ENCODE peak calls at places on chromosomes 4 and X, in six cellular contexts. Z, X, R, P, M and E are unnamed samples. For H3K27me3, the result is how much of the 10 kb centered on the place peaks cover.

GRCh38 chr4:89829470-89830138 is 7.4 kb downstream of the SNCA start:
- DNase-seq in Z (no peak), X (peak), R (no peak), P (no peak), M (peak), E (no peak)

GRCh38 chr4:110196871-110197420 is 1.5 kb downstream of the ELOVL6 start:
- DNase-seq in Z (no peak), X (peak), R (peak), P (peak), M (no peak), E (peak)

GRCh38 chrX:119728487-119728886 is 29.9 kb upstream of the SOWAHD start:
- DNase-seq in Z (no peak), X (no peak), R (no peak), P (no peak), M (no peak), E (no peak)

GRCh38 chr4:534576-535151 is 35.7 kb downstream of the PIGG start:
- DNase-seq in Z (no peak), X (no peak), R (no peak), P (no peak), M (no peak), E (no peak)

GRCh38 chr4:38387348-38387747 is 276.7 kb upstream of the KLF3 start:
- DNase-seq in Z (no peak), X (no peak), R (peak), P (no peak), M (peak), E (peak)

GRCh38 chr4:78863991-78864390 is 75.2 kb downstream of the PAQR3 start:
- DNase-seq in Z (no peak), X (no peak), R (no peak), P (no peak), M (no peak), E (no peak)

GRCh38 chr4:180058731-180059215 is 2184.4 kb upstream of the TENM3 start:
- DNase-seq in Z (no peak), X (no peak), R (no peak), P (no peak), M (peak), E (peak)

GRCh38 chr4:99405433-99406115 is 29.6 kb downstream of the ADH7 start:
- DNase-seq in Z (peak), X (peak), R (peak), P (no peak), M (peak), E (peak)

GRCh38 chr4:85784348-85784747 is 309.4 kb downstream of the ARHGAP24 start:
- DNase-seq in Z (no peak), X (no peak), R (no peak), P (no peak), M (no peak), E (no peak)

GRCh38 chr4:7045961-7046921 is 3.1 kb downstream of the TADA2B start:
- DNase-seq in Z (no peak), X (no peak), R (no peak), P (no peak), M (no peak), E (no peak)

GRCh38 chrX:139200793-139201192 is 329.7 kb upstream of the F9 start:
- DNase-seq in Z (no peak), X (no peak), R (peak), P (no peak), M (no peak), E (peak)

GRCh38 chr4:184398741-184399504 is 75.4 kb downstream of the IRF2 start:
- DNase-seq in Z (no peak), X (no peak), R (no peak), P (no peak), M (peak), E (no peak)

GRCh38 chr4:173301518-173302201 is 32.5 kb downstream of the HMGB2 start:
- DNase-seq in Z (no peak), X (peak), R (no peak), P (no peak), M (no peak), E (no peak)

GRCh38 chr4:114366368-114366767 is 232.2 kb upstream of the UGT8 start:
- DNase-seq in Z (no peak), X (no peak), R (no peak), P (no peak), M (no peak), E (no peak)

GRCh38 chr4:112355662-112356061 is 58.5 kb downstream of the ALPK1 start:
- DNase-seq in Z (no peak), X (no peak), R (no peak), P (no peak), M (no peak), E (no peak)

GRCh38 chr4:141132689-141133145 is 552 bp downstream of the RNF150 start:
- DNase-seq in Z (no peak), X (no peak), R (no peak), P (no peak), M (peak), E (peak)

GRCh38 chr4:20126906-20127305 is 124.8 kb upstream of the SLIT2 start:
- DNase-seq in Z (no peak), X (peak), R (no peak), P (no peak), M (no peak), E (no peak)

GRCh38 chrX:68944211-68944610 is 115.4 kb downstream of the EFNB1 start:
- DNase-seq in Z (no peak), X (no peak), R (no peak), P (no peak), M (no peak), E (no peak)

GRCh38 chr4:61462451-61463326 is 262.6 kb downstream of the ADGRL3 start:
- DNase-seq in Z (no peak), X (peak), R (peak), P (no peak), M (no peak), E (no peak)

GRCh38 chr4:12471193-12471592 is 1012.9 kb downstream of the RAB28 start:
- DNase-seq in Z (no peak), X (no peak), R (no peak), P (no peak), M (no peak), E (no peak)

GRCh38 chr4:157819693-157820464 is 352.9 kb downstream of the GASK1B start:
- DNase-seq in Z (no peak), X (no peak), R (no peak), P (no peak), M (no peak), E (peak)

GRCh38 chr4:123954220-123954619 is 557.6 kb downstream of the SPRY1 start:
- DNase-seq in Z (no peak), X (no peak), R (no peak), P (no peak), M (no peak), E (no peak)

GRCh38 chr4:122170775-122171174 is 18.6 kb downstream of the BLTP1 start:
- DNase-seq in Z (no peak), X (no peak), R (no peak), P (no peak), M (no peak), E (no peak)

GRCh38 chrX:57451426-57452020 is 140.3 kb upstream of the ZXDB start:
- DNase-seq in Z (no peak), X (no peak), R (no peak), P (no peak), M (no peak), E (no peak)

GRCh38 chr4:25057299-25057698 is 26.6 kb upstream of the LGI2 start:
- DNase-seq in Z (no peak), X (no peak), R (no peak), P (no peak), M (no peak), E (no peak)

GRCh38 chr4:182768821-182769220 is 148.4 kb downstream of the DCTD start:
- DNase-seq in Z (no peak), X (peak), R (no peak), P (no peak), M (no peak), E (no peak)

GRCh38 chrX:129359269-129359668 is 164.0 kb downstream of the SMARCA1 start:
- DNase-seq in Z (no peak), X (peak), R (no peak), P (no peak), M (no peak), E (no peak)

GRCh38 chr4:173182403-173182802 is 13.8 kb downstream of the GALNT7 start:
- DNase-seq in Z (no peak), X (peak), R (no peak), P (no peak), M (peak), E (no peak)

GRCh38 chrX:65677954-65678469 is 10.6 kb downstream of the MSN start:
- DNase-seq in Z (peak), X (peak), R (no peak), P (no peak), M (no peak), E (peak)

GRCh38 chrX:40148439-40149285 is 50.9 kb upstream of the BCOR start:
- DNase-seq in Z (no peak), X (no peak), R (no peak), P (no peak), M (peak), E (no peak)

GRCh38 chr4:153152453-153153338 is 51.5 kb upstream of the TRIM2 start:
- DNase-seq in Z (no peak), X (no peak), R (peak), P (no peak), M (peak), E (peak)

GRCh38 chrX:119055650-119056049 is 17.1 kb upstream of the CT47C1 start:
- DNase-seq in Z (no peak), X (no peak), R (no peak), P (no peak), M (peak), E (peak)

GRCh38 chr4:112453321-112453720 is 62.7 kb downstream of the NEUROG2 start:
- DNase-seq in Z (no peak), X (no peak), R (no peak), P (no peak), M (no peak), E (no peak)

GRCh38 chrX:80812176-80812575 is 2.5 kb upstream of the BRWD3 start:
- DNase-seq in Z (no peak), X (peak), R (no peak), P (no peak), M (peak), E (peak)

GRCh38 chrX:2614911-2615310 is 76.2 kb upstream of the CD99 start:
- DNase-seq in Z (no peak), X (peak), R (no peak), P (no peak), M (no peak), E (no peak)

GRCh38 chr4:98092833-98093439 is 50.3 kb downstream of the STPG2 start:
- DNase-seq in Z (no peak), X (peak), R (no peak), P (no peak), M (no peak), E (no peak)

GRCh38 chrX:640641-641040 is 10.1 kb downstream of the SHOX start:
- DNase-seq in Z (no peak), X (no peak), R (peak), P (no peak), M (no peak), E (no peak)

GRCh38 chrX:643911-644303 is 13.3 kb downstream of the SHOX start:
- DNase-seq in Z (no peak), X (no peak), R (no peak), P (no peak), M (no peak), E (no peak)

GRCh38 chrX:644304-645023 is 13.9 kb downstream of the SHOX start:
- DNase-seq in Z (no peak), X (no peak), R (no peak), P (no peak), M (no peak), E (no peak)

GRCh38 chrX:641671-642435 is 11.3 kb downstream of the SHOX start:
- DNase-seq in Z (no peak), X (no peak), R (peak), P (no peak), M (no peak), E (no peak)

GRCh38 chrX:642436-643210 is 12.0 kb downstream of the SHOX start:
- DNase-seq in Z (no peak), X (no peak), R (peak), P (no peak), M (no peak), E (no peak)
- H3K27me3 ChIP-seq in Z (under half), X (under half), R (half or more), P (under half), M (under half), E (under half)

GRCh38 chr4:3773552-3774001 is 7.4 kb downstream of the ADRA2C start:
- DNase-seq in Z (no peak), X (no peak), R (no peak), P (no peak), M (peak), E (no peak)
- H3K27me3 ChIP-seq in Z (under half), X (under half), R (under half), P (under half), M (under half), E (under half)

DNA sequence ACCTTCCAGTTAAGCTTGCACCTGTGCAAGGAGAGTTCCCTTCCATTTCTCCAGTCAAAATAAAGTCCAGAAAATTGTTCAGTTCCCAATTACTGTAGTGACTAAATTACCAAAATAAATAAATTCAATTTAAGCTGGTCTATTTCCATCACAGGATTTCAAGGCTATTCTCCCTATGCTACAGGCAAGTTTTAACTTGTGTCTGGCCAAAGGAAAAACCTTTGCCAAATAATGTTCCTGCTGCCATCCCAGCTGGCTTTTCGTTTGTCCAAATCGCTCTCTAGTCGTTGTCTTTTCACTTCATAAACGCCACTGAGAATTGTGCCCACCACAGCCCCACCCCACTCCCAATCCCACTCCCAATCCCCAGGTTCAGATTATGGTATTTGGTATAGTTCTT is 2.4 kb downstream of the KCTD8 start:
- DNase-seq in Z (no peak), X (peak), R (no peak), P (no peak), M (no peak), E (no peak)
- H3K27me3 ChIP-seq in Z (under half), X (half or more), R (under half), P (under half), M (under half), E (under half)

GRCh38 chrX:96372313-96373046 is 312.2 kb upstream of the DIAPH2 start:
- DNase-seq in Z (no peak), X (peak), R (no peak), P (no peak), M (no peak), E (peak)
- H3K27me3 ChIP-seq in Z (under half), X (under half), R (under half), P (under half), M (under half), E (under half)

GRCh38 chrX:151178746-151179145 is 2.4 kb downstream of the GPR50 start:
- DNase-seq in Z (no peak), X (no peak), R (no peak), P (no peak), M (no peak), E (no peak)

GRCh38 chrX:151175283-151176062 is 911 bp upstream of the GPR50 start:
- DNase-seq in Z (no peak), X (no peak), R (no peak), P (no peak), M (no peak), E (no peak)

GRCh38 chrX:151176351-151176750 is at the start of gene GPR50:
- DNase-seq in Z (no peak), X (no peak), R (no peak), P (no peak), M (no peak), E (no peak)

GRCh38 chrX:151174581-151175282 is 1.7 kb upstream of the GPR50 start:
- DNase-seq in Z (no peak), X (no peak), R (no peak), P (no peak), M (no peak), E (no peak)

DNA sequence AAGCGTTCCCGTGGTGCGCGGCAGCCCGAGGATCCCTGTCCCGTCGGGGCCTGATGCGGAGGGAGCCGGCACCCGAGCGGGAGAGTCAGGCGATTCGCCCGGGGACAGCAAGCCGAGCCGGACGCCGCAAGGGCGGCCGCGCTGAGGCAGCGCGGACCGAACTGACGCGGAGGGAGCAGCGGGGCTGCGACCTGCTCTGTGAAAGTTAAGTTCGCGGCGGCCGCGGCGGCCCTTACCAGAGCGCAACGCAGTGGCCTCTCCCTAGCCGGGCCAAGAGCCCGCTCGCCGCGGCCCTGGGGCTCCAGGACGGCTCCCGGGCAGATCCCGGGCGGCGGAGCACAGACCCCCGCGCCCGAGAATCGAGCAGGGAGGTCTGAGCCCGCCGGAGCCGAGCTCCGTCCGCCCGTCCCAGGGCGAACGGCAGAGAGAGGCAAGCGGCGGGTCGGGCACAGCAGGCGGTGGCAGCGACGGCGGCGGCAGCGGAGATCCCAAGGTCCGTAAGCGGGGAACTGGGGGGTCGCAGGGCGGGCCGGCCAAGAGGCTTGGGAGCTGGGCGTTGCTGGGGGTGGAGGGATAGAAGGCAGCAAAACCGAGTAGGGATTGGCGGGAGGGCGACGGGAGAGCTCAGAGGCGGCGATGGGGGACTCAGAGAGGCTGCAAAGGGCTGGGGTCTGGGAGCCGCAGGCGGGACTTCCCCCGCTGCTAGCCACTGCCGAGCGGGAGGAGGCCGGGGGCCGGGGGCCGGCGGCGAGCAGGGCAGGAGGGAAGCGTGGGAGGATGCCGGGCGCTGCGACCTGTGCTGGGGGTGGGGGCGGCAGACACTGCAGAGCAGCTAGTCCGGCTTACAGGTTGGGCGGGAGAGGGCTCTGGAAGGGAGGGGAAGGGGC is 1.0 kb downstream of the GPR50 start:
- DNase-seq in Z (no peak), X (no peak), R (no peak), P (no peak), M (no peak), E (no peak)
- H3K27me3 ChIP-seq in Z (under half), X (half or more), R (under half), P (under half), M (under half), E (under half)

DNA sequence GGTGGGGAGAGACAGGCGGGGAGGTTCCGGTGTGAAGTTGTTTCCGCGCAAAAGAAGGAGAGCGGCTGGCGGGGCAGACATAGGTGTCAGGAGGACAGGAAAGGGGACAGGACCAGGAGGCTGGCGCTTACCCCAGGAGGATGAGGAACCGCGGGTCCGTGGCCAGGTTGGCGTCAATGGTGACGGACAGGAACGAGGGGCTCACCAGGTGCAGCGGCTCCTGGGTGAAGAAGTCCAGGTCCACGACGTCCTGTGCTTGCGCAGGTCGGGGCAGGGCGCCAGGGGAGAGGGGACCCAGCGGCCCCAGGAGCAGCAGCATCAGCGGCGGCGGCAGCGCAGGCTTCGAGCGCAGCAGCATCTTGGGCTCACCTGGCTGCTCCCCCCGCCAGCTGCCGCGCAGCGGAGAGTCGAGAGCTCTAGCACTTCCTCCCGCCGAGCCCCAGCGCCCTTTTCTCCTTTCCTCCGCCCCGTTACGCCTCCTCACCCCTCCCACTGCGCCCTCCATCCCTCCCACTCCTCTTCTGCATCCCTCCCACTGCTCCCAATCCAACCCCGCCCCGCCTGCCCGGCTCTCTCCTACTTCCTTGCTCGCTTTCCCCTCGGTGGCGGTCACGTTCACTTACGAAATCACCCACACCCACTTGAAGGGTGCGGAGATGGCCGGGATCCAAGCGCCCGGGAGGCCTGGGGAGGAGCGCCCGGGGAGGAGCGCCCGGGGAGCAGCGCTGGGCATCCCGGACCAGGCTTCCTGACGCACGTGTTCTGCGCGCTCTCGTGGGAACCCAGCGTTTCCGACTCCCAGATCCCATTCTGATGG is at the start of gene HPSE:
- DNase-seq in Z (no peak), X (peak), R (peak), P (peak), M (peak), E (peak)
- H3K27me3 ChIP-seq in Z (under half), X (under half), R (under half), P (under half), M (under half), E (under half)